ENCODE peak calls at places on chromosomes 3 and 15, in ten cellular contexts. G is SK-N-SH; T is CD8-positive, alpha-beta T cell; M is stomach; W is adrenal gland; V is PC-3; J is fibroblast of lung; Q is CD4-positive, alpha-beta memory T cell; L is astrocyte; Y is GM23338. S is an unnamed sample. For H3K4me1 and H3K27me3, the result is how much of the 10 kb centered on the place peaks cover.

GRCh38 chr3:156459434-156459833 is 95.5 kb downstream of the SSR3 start:
- DNase-seq in L (no peak), T (no peak), G (no peak), W (no peak), Q (no peak), M (no peak), J (no peak), Y (no peak), V (no peak), S (no peak)

GRCh38 chr3:51997935-51998596 is 2.4 kb upstream of the RPL29 start:
- DNase-seq in T (no peak), J (no peak), Y (peak), M (no peak), Q (no peak), L (no peak), V (peak), W (no peak), G (no peak), S (no peak)

GRCh38 chr3:51814034-51814433 is 35.0 kb upstream of the IQCF6 start:
- DNase-seq in W (no peak), V (no peak), L (no peak), T (no peak), M (no peak), Q (no peak), G (no peak), Y (no peak), J (no peak), S (no peak)

GRCh38 chr3:24069045-24069444 is 124.0 kb downstream of the NR1D2 start:
- DNase-seq in W (no peak), Q (no peak), L (no peak), G (no peak), J (peak), V (peak), Y (peak), T (no peak), M (no peak), S (no peak)

GRCh38 chr15:20356444-20357138 is 185.0 kb downstream of the GOLGA6L6 start:
- DNase-seq in W (peak), T (peak), Q (peak), J (no peak), Y (peak), V (peak), G (peak), M (peak), L (no peak), S (peak)

GRCh38 chr3:134495980-134496379 is 10.1 kb downstream of the CEP63 start:
- DNase-seq in G (no peak), Q (no peak), Y (no peak), W (no peak), M (no peak), J (no peak), V (no peak), L (no peak), T (no peak), S (no peak)

GRCh38 chr3:25423780-25424179 is 4.3 kb upstream of the RARB start:
- DNase-seq in T (no peak), V (peak), M (no peak), G (no peak), L (peak), Q (no peak), J (peak), Y (no peak), W (no peak), S (no peak)

GRCh38 chr3:18900994-18901393 is 247.3 kb upstream of the KCNH8 start:
- DNase-seq in W (no peak), J (no peak), V (no peak), G (no peak), T (no peak), M (no peak), Q (no peak), Y (no peak), L (peak), S (no peak)

GRCh38 chr15:95432878-95433405 is 897.6 kb upstream of the NR2F2 start:
- DNase-seq in J (no peak), Y (no peak), M (no peak), V (no peak), L (no peak), G (no peak), T (no peak), Q (no peak), W (no peak), S (no peak)

GRCh38 chr3:33426630-33427341 is 13.4 kb downstream of the UBP1 start:
- DNase-seq in J (no peak), Q (no peak), G (no peak), M (no peak), V (peak), T (no peak), W (no peak), Y (no peak), L (no peak), S (no peak)

GRCh38 chr3:136802481-136802996 is 16.4 kb upstream of the SLC35G2 start:
- DNase-seq in T (no peak), G (no peak), Q (no peak), J (peak), L (peak), V (peak), M (no peak), Y (no peak), W (no peak), S (no peak)

GRCh38 chr15:80743189-80743833 is 35.9 kb upstream of the CEMIP start:
- DNase-seq in Q (no peak), Y (no peak), M (peak), J (peak), G (no peak), W (no peak), T (no peak), V (peak), L (no peak), S (no peak)

GRCh38 chr3:52203701-52204100 is 5.7 kb downstream of the ALAS1 start:
- DNase-seq in G (no peak), L (no peak), W (no peak), Q (no peak), Y (no peak), V (no peak), J (no peak), M (no peak), T (no peak), S (no peak)

GRCh38 chr3:37324752-37325407 is 150.5 kb upstream of the LRRFIP2 start:
- DNase-seq in V (no peak), W (no peak), Y (no peak), G (no peak), L (peak), M (no peak), Q (no peak), T (no peak), J (peak), S (no peak)

GRCh38 chr3:134423153-134423552 is 48.9 kb upstream of the AMOTL2 start:
- DNase-seq in J (peak), Y (peak), Q (no peak), M (no peak), T (no peak), G (peak), V (peak), W (no peak), L (no peak), S (no peak)

GRCh38 chr3:128597900-128598299 is 52.7 kb downstream of the RPN1 start:
- DNase-seq in T (no peak), G (no peak), J (no peak), Y (no peak), M (no peak), L (no peak), V (no peak), Q (no peak), W (no peak), S (no peak)

GRCh38 chr3:128603811-128604447 is 46.7 kb downstream of the RPN1 start:
- DNase-seq in L (no peak), M (no peak), J (no peak), G (no peak), V (no peak), T (no peak), Q (no peak), Y (no peak), W (no peak), S (no peak)

GRCh38 chr3:128603313-128603712 is 47.3 kb downstream of the RPN1 start:
- DNase-seq in M (no peak), Y (no peak), V (no peak), L (no peak), Q (no peak), G (no peak), W (no peak), J (no peak), T (no peak), S (no peak)

GRCh38 chr3:128598884-128599664 is 51.5 kb downstream of the RPN1 start:
- DNase-seq in G (no peak), V (no peak), Q (no peak), L (no peak), W (no peak), T (no peak), M (no peak), J (peak), Y (no peak), S (no peak)
- H3K4me3 ChIP-seq in G (no peak), V (no peak), Q (no peak), L (no peak), W (no peak), T (no peak), M (no peak), J (no peak), Y (no peak), S (no peak)

DNA sequence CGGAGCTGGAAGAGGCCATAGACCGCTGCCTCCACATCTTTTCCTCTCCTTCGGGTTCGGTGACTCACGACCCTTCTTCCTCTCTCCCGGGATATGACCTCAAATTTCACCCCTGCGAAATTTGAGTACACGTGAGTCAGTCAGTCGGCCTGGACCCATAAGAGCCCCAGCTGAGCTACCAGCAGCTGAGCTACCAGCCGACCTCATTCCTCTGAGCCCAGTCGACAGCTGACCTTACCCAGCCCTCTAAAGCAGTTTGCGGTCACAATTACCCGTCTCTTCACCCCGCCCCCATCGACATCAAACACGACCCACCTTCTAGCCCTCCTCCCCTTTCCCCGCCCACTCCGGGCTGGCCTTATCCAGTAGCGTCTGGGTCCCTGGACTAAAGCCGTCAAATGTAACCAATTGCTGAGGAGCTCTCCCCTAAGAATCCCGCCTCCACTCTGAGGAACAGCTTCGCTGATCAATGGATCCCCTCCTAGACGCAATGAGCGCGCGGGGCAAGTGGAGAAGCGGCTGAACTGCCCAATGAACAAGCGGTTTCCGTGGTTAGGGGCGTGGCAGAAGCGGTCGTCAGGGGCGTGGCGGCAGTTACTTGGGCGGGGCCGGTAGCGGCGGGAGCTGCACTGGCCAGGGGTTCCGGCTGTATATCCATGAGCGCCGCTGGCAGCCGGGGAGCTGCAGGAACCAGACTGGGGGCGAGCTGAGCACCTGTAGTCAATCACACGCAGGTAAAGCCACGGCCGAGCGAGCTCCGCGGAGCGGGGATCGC is at the start of gene ABHD2:
- DNase-seq in W (peak), M (peak), J (peak), V (peak), G (peak), T (peak), Q (peak), L (peak), Y (peak), S (peak)
- H3K4me1 ChIP-seq in W (half or more), M (half or more), J (under half), V (under half), G (under half), T (under half), Q (under half), L (under half), Y (under half), S (under half)

DNA sequence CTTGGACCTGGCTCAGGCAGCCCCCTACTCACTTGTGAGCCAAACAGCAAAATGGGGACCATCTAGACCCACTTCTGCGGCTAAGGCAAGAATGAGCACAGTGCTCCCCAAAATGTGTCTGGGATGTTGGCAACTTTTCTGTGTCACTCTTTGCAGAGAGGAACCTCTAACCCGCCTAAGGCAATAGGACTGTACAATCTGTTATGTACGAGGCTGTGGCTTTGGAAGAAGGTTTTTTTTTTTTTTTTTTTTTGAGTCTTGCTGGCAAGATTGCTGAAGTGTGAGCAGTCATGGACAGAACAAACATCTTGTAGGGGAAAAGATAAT is 7.3 kb downstream of the FEZF2 start:
- DNase-seq in T (no peak), Q (no peak), W (no peak), Y (no peak), V (no peak), J (no peak), G (no peak), M (no peak), L (no peak), S (no peak)
- H3K27me3 ChIP-seq in T (under half), Q (under half), W (half or more), Y (half or more), V (under half), J (half or more), G (under half), M (under half), L (half or more), S (under half)

DNA sequence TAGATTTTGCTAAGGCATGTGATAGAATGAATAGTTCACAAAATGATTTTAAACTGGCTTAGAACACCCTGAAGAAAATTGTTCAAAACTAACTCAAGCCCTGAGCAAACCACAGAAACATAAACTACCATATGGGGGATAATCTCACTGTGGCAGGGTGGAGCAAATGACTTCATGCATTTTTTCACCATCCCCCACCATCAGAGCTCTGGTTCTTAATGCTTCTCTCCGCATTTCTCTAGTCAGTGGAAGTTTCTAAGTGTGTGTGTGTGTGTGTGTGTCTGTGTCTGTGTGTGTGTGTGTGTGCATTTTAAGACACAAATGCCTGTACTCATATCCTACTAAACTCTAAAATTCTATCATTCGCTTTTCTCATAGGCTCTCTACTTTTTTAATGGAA is 107.1 kb upstream of the PHLDB2 start:
- DNase-seq in G (no peak), M (no peak), W (no peak), L (peak), V (no peak), J (peak), T (no peak), Y (peak), Q (no peak), S (no peak)
- H3K4me3 ChIP-seq in G (no peak), M (no peak), W (no peak), L (no peak), V (no peak), J (no peak), T (no peak), Y (peak), Q (no peak), S (no peak)

GRCh38 chr3:49901351-49902339 is 2.0 kb downstream of the MST1R start:
- DNase-seq in W (no peak), Q (no peak), Y (no peak), V (peak), J (peak), T (no peak), G (no peak), M (no peak), L (no peak), S (no peak)
- H3K4me1 ChIP-seq in W (under half), Q (under half), Y (under half), V (half or more), J (under half), T (under half), G (under half), M (half or more), L (under half), S (under half)

DNA sequence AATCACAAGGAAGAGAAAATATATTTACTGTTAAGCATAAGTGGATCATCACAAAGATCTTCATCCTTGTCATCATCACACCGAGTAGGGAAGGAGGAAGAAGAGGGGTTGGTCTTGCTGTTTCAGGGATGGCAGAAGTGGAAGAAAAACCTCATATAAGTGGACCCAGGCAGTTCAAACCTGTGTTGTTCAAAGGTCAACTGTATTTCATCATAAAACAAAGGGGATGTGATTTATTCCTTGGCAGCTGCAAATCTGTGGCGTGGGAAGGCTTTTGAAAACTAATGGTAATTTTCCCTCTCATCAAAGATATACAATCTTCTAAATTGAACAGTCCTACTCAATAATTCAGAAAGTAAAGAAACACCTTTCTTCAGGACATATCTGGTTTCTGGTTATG is 129.9 kb upstream of the ABI3BP start:
- DNase-seq in G (no peak), Q (no peak), V (no peak), J (no peak), Y (no peak), L (no peak), T (no peak), W (no peak), M (no peak), S (no peak)
- H3K27me3 ChIP-seq in G (under half), Q (under half), V (under half), J (under half), Y (under half), L (under half), T (under half), W (under half), M (under half), S (under half)

GRCh38 chr15:33007295-33007855 is 187.1 kb downstream of the FMN1 start:
- DNase-seq in Y (peak), M (no peak), V (peak), J (peak), L (peak), T (no peak), G (no peak), W (no peak), Q (no peak), S (no peak)
- H3K4me3 ChIP-seq in Y (no peak), M (no peak), V (no peak), J (no peak), L (no peak), T (no peak), G (no peak), W (no peak), Q (no peak), S (no peak)

GRCh38 chr3:50269977-50270413 is 1.0 kb downstream of the SEMA3B start:
- DNase-seq in Q (no peak), J (no peak), Y (no peak), L (no peak), W (peak), G (no peak), V (peak), M (no peak), T (no peak), S (no peak)

GRCh38 chr3:50268276-50268675 is 671 bp upstream of the SEMA3B start:
- DNase-seq in W (no peak), T (no peak), Q (no peak), G (no peak), L (no peak), M (no peak), J (no peak), Y (no peak), V (no peak), S (no peak)

GRCh38 chr3:50268703-50269451 is at the start of gene SEMA3B:
- DNase-seq in M (peak), J (peak), Q (no peak), T (no peak), W (peak), V (peak), L (no peak), Y (no peak), G (no peak), S (no peak)

GRCh38 chr3:50270422-50270831 is 1.5 kb downstream of the SEMA3B start:
- DNase-seq in L (no peak), M (no peak), J (no peak), T (no peak), Q (no peak), G (no peak), V (no peak), W (no peak), Y (no peak), S (no peak)

DNA sequence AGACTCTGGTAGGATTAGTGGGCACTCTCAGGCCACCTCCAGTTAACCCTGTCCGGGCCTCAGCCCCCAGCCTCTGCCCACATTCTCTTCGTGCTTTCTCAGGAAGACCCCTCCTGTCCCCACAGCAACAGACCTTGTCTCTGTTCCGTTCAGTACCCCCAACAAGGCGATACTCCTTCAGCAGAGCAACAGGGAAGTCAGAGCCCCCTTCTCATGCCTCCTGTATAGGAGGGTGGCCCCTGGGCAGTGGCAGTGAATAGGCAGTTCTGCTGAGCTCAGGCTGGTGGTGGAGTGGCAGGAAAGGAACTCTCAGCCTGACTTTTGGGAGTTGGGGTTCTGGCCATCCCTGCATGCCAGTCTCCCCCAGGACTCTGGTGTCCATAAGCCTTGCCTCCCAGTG is 513 bp downstream of the SEMA3B start:
- DNase-seq in Y (no peak), L (no peak), G (no peak), T (no peak), V (no peak), Q (no peak), W (no peak), J (no peak), M (no peak), S (no peak)
- H3K4me1 ChIP-seq in Y (under half), L (under half), G (under half), T (under half), V (half or more), Q (under half), W (half or more), J (half or more), M (half or more), S (under half)

S was measured in CD8-positive, alpha-beta memory T cell.